ENCODE peak calls at places on chromosomes 6 and 20, in five cellular contexts. K is pancreas, M is lower leg skin, L is astrocyte of the spinal cord, W is fibroblast of mammary gland. D is an unnamed sample.

GRCh38 chr6:42429836-42430235 is 21.9 kb downstream of the TRERF1 start:
- DNase-seq in K (no peak), M (no peak), L (no peak), W (no peak), D (no peak)

GRCh38 chr6:129094147-129094546 is 211.2 kb downstream of the LAMA2 start:
- DNase-seq in K (no peak), M (no peak), L (no peak), W (no peak), D (no peak)

GRCh38 chr6:42451146-42451594 is 556 bp downstream of the TRERF1 start:
- DNase-seq in K (no peak), M (no peak), L (no peak), W (no peak), D (no peak)

GRCh38 chr20:25669826-25670422 is 26.7 kb downstream of the ZNF337 start:
- DNase-seq in K (no peak), M (no peak), L (peak; percentile 22), W (peak; percentile 86), D (peak; percentile 74)

GRCh38 chr6:153150767-153151440 is 19.8 kb upstream of the RGS17 start:
- DNase-seq in K (no peak), M (no peak), L (no peak), W (no peak), D (no peak)

GRCh38 chr20:2544211-2544610 is 7.8 kb downstream of the TMC2 start:
- DNase-seq in K (no peak), M (no peak), L (no peak), W (peak; percentile 19), D (no peak)

GRCh38 chr6:72286911-72287311 is 335.0 kb upstream of the KCNQ5 start:
- DNase-seq in K (no peak), M (no peak), L (peak; percentile 83), W (peak; percentile 20), D (no peak)

GRCh38 chr6:132320007-132320406 is 81.3 kb downstream of the MOXD1 start:
- DNase-seq in K (no peak), M (no peak), L (peak; percentile 63), W (peak; percentile 85), D (peak; percentile 49)

GRCh38 chr20:19588731-19589130 is 169.3 kb upstream of the RIN2 start:
- DNase-seq in K (no peak), M (peak; percentile 18), L (no peak), W (no peak), D (no peak)

GRCh38 chr20:11098888-11099287 is 425.1 kb upstream of the JAG1 start:
- DNase-seq in K (no peak), M (no peak), L (peak; percentile 3), W (no peak), D (no peak)

GRCh38 chr6:111997863-111998191 is 56.1 kb upstream of the CCN6 start:
- DNase-seq in K (no peak), M (no peak), L (no peak), W (peak; percentile 38), D (no peak)
- H3K4me3 ChIP-seq in K (no peak overlapping the region), M (no peak overlapping the region), L (no peak overlapping the region), W (peak overlapping the region; percentile 3), D (no peak overlapping the region)

GRCh38 chr20:48012401-48012974 is 227.2 kb upstream of the SULF2 start:
- DNase-seq in K (no peak), M (no peak), L (peak; percentile 37), W (peak; percentile 86), D (peak; percentile 95)
- TF ChIP-seq CTCF in K (no peak), M (no peak), L (no peak), W (peak; percentile 42), D (peak; percentile 78)

GRCh38 chr20:23049201-23049932 is at the start of gene THBD:
- DNase-seq in K (no peak), M (peak; percentile 83), L (peak; percentile 64), W (peak; percentile 66), D (no peak)

GRCh38 chr20:23048283-23049200 is 930 bp downstream of the THBD start:
- DNase-seq in K (peak; percentile 48), M (peak; percentile 41), L (no peak), W (peak; percentile 44), D (no peak)

GRCh38 chr20:23049933-23050838 is 714 bp upstream of the THBD start:
- DNase-seq in K (no peak), M (peak; percentile 43), L (peak; percentile 24), W (no peak), D (no peak)

GRCh38 chr20:23052904-23053303 is 3.4 kb upstream of the THBD start:
- DNase-seq in K (no peak), M (no peak), L (no peak), W (no peak), D (no peak)

GRCh38 chr20:23050847-23051627 is 1.6 kb upstream of the THBD start:
- DNase-seq in K (peak; percentile 46), M (peak; percentile 84), L (peak; percentile 88), W (peak; percentile 87), D (no peak)
- H3K4me3 ChIP-seq in K (peak overlapping the region; percentile 48), M (peak overlapping the region; percentile 31), L (peak overlapping the region; percentile 44), W (peak overlapping the region; percentile 47), D (peak overlapping the region; percentile 47)

GRCh38 chr20:37755665-37756064 is 61.8 kb downstream of the CTNNBL1 start:
- DNase-seq in K (no peak), M (no peak), L (no peak), W (peak; percentile 22), D (no peak)
- TF ChIP-seq CTCF in K (no peak), M (no peak), L (peak; percentile 28), W (no peak), D (no peak)

GRCh38 chr6:146027586-146028249 is 1.1 kb upstream of the GRM1 start:
- DNase-seq in K (no peak), M (no peak), L (no peak), W (peak; percentile 2), D (no peak)
- H3K4me3 ChIP-seq in K (no peak overlapping the region), M (no peak overlapping the region), L (no peak overlapping the region), W (no peak overlapping the region), D (no peak overlapping the region)

GRCh38 chr20:7113577-7114466 is 346.3 kb downstream of the BMP2 start:
- DNase-seq in K (no peak), M (no peak), L (peak; percentile 57), W (peak; percentile 15), D (no peak)
- TF ChIP-seq CTCF in K (no peak), M (no peak), L (peak; percentile 71), W (peak; percentile 29), D (peak; percentile 59)

GRCh38 chr6:18280084-18280483 is 15.8 kb upstream of the DEK start:
- DNase-seq in K (no peak), M (no peak), L (no peak), W (no peak), D (no peak)

GRCh38 chr6:18281564-18281963 is 17.2 kb upstream of the DEK start:
- DNase-seq in K (no peak), M (no peak), L (no peak), W (no peak), D (no peak)

GRCh38 chr6:18276610-18277009 is 12.3 kb upstream of the DEK start:
- DNase-seq in K (no peak), M (no peak), L (no peak), W (no peak), D (no peak)

DNA sequence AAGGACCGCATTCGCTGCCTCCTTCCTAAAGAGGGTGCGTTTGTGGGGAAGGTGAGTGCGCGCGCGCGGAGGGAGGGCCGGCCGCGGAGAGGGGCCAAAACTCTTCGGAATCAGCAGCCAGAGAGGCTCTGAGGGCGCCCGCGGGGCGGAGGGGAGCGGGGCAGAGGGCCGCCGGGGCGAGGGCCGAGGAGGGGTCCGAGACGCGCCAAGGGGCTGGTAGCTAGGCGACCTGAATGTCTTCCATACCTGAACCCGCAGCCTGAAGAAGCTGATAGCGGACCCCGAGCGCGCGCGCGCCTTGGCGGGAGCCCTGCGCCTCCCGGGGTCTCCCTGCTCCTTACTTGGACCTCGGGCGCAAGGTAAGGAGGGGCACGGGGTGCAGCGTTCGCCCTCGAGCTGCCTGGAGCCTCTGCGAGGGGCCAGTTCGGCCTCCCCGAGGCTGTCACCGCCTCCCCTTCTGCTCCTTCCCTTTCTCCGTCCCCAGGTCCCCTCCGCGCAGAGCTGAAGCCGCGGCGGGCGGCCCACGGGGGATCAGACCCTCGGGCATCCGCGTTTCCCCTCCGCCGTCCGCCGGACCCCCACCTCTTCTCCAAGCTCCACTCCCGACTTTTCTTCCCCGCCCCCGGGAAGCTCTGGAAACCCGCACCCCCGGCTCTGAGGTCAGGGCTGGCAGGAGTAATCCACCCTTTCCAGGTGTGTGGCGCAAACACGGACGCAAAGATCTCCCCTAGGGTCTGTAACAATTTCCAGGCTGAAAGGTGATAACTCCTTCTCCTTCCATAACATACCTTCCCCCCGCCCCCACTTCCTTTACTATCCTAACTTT is 13.1 kb upstream of the DEK start:
- DNase-seq in K (no peak), M (no peak), L (no peak), W (no peak), D (no peak)
- H3K4me3 ChIP-seq in K (peak overlapping the region; percentile 46), M (peak overlapping the region; percentile 14), L (peak overlapping the region; percentile 39), W (peak overlapping the region; percentile 27), D (peak overlapping the region; percentile 60)

GRCh38 chr6:84762941-84763396 is 1.4 kb downstream of the TBX18 start:
- DNase-seq in K (no peak), M (no peak), L (no peak), W (no peak), D (no peak)
- TF ChIP-seq CTCF in K (no peak), M (no peak), L (no peak), W (no peak), D (no peak)

GRCh38 chr6:144297498-144298166 is 12.5 kb downstream of the UTRN start:
- DNase-seq in K (no peak), M (no peak), L (no peak), W (peak; percentile 84), D (no peak)
- H3K4me3 ChIP-seq in K (peak overlapping the region; percentile 13), M (no peak overlapping the region), L (no peak overlapping the region), W (no peak overlapping the region), D (no peak overlapping the region)

GRCh38 chr6:30687659-30688431 is 1.4 kb upstream of the PPP1R18 start:
- DNase-seq in K (peak; percentile 56), M (no peak), L (peak; percentile 45), W (peak; percentile 64), D (no peak)
- TF ChIP-seq CTCF in K (no peak), M (no peak), L (peak; percentile 38), W (peak; percentile 22), D (peak; percentile 46)